ENCODE peak calls at places on chromosomes 7 and 10, in ten cellular contexts. X is upper lobe of right lung; I is prostate gland; C is cardiac muscle cell; W is fibroblast of pulmonary artery; V is CD8-positive, alpha-beta T cell; N is suprapubic skin; Y is uterus; E is RWPE2; J is PC-9. O is an unnamed sample.

GRCh38 chr7:121530251-121531174 is 134.4 kb upstream of the FAM3C start:
- DNase-seq in Y (no peak), I (no peak), W (peak), V (peak), C (peak), J (peak), X (no peak), E (peak), N (no peak), O (peak)

GRCh38 chr10:79182763-79183467 is 114.1 kb downstream of the ZMIZ1 start:
- DNase-seq in W (no peak), I (no peak), N (no peak), E (no peak), C (no peak), J (no peak), Y (peak), X (no peak), V (no peak), O (no peak)

GRCh38 chr7:101121996-101122932 is 4.6 kb upstream of the SERPINE1 start:
- DNase-seq in W (peak), C (peak), V (no peak), X (peak), I (no peak), E (peak), N (peak), Y (peak), J (peak), O (peak)

GRCh38 chr10:7908541-7909210 is 90.4 kb downstream of the TAF3 start:
- DNase-seq in Y (no peak), E (no peak), W (no peak), C (no peak), X (no peak), V (no peak), N (no peak), I (no peak), J (no peak), O (no peak)

GRCh38 chr7:47803029-47803428 is 145.2 kb downstream of the PKD1L1 start:
- DNase-seq in J (no peak), Y (no peak), V (no peak), E (no peak), I (no peak), C (no peak), W (no peak), X (no peak), N (no peak), O (no peak)

GRCh38 chr10:71837085-71837827 is 13.8 kb downstream of the PSAP start:
- DNase-seq in X (no peak), E (no peak), I (no peak), C (no peak), V (no peak), J (peak), Y (no peak), W (peak), N (no peak), O (no peak)

GRCh38 chr10:73997479-73997805 is 474 bp upstream of the VCL start:
- DNase-seq in Y (no peak), W (no peak), E (no peak), I (no peak), J (no peak), X (no peak), N (no peak), V (no peak), C (no peak), O (no peak)

GRCh38 chr10:31836569-31837406 is 91.8 kb downstream of the ARHGAP12 start:
- DNase-seq in V (no peak), Y (no peak), X (no peak), W (peak), C (peak), I (no peak), E (no peak), N (no peak), J (no peak), O (peak)

GRCh38 chr10:83075395-83076072 is 1063.8 kb upstream of the GHITM start:
- DNase-seq in W (peak), Y (no peak), C (peak), J (no peak), V (no peak), N (no peak), X (no peak), E (no peak), I (no peak), O (peak)

DNA sequence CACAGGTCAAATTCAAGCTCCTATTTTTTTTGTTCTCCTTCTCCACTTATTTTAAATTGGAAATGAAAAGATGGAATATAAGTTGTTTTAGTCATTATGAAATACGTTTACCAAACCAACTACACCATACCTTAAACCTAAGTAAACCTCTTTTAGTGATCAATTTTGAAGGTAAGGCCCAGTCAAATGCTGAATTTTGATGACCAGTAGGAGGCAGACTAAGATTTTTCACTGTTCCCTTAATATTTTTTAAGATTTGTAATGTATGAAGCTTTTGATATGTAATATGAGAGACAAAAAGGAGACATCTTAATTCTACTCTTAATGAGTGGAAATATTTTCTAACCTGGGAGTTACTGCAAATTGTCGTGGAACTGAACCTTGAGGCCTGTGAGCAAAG is 311.6 kb downstream of the EXOC4 start:
- DNase-seq in E (no peak), I (no peak), W (no peak), Y (no peak), C (no peak), X (no peak), N (no peak), J (no peak), V (no peak), O (no peak)
- TF ChIP-seq CTCF in E (no peak), I (no peak), W (peak), Y (no peak), C (peak), X (no peak), N (no peak), J (peak), V (no peak), O (no peak)

GRCh38 chr7:149714910-149715471 is 58.4 kb downstream of the ZNF467 start:
- DNase-seq in J (no peak), V (peak), I (peak), X (peak), E (peak), Y (no peak), C (peak), W (no peak), N (peak), O (no peak)

GRCh38 chr7:149713061-149713730 is 60.2 kb downstream of the ZNF467 start:
- DNase-seq in N (no peak), C (no peak), Y (no peak), W (no peak), V (no peak), X (peak), J (no peak), E (peak), I (no peak), O (no peak)

GRCh38 chr7:149714081-149714909 is 59.1 kb downstream of the ZNF467 start:
- DNase-seq in V (peak), X (peak), W (peak), J (peak), I (peak), Y (peak), E (peak), C (peak), N (peak), O (peak)

GRCh38 chr7:149715476-149715875 is 57.9 kb downstream of the ZNF467 start:
- DNase-seq in C (no peak), W (no peak), Y (no peak), J (no peak), X (peak), E (peak), V (no peak), N (no peak), I (no peak), O (no peak)

DNA sequence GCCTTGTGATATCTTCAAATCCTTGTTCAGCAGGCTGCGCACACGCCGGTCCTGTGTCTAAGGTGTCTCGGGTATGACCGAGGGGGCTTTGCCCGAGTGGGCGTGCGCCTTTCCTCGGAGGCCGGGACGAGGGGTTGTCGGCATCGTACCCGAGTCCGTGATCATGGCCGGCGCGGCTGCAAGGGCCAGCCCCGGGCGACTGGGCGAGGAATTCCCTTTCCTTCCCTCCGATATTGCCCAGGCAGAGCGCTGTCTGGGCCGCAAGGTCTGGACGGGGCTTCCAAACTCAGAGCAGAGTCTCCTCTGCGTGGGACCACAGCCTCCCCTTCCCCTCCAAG is 59.7 kb downstream of the ZNF467 start:
- DNase-seq in W (no peak), J (no peak), V (no peak), X (peak), E (peak), N (no peak), Y (no peak), I (no peak), C (no peak), O (no peak)
- H3K4me3 ChIP-seq in W (no peak), J (no peak), V (peak), X (peak), E (no peak), N (peak), Y (peak), I (peak), C (no peak), O (peak)

GRCh38 chr10:118827466-118828155 is 72.8 kb upstream of the CACUL1 start:
- DNase-seq in I (no peak), W (no peak), E (no peak), V (no peak), X (no peak), Y (no peak), J (no peak), C (no peak), N (no peak), O (no peak)
- TF ChIP-seq CTCF in I (no peak), W (peak), E (peak), V (no peak), X (no peak), Y (no peak), J (peak), C (peak), N (no peak), O (peak)

GRCh38 chr7:96040250-96040772 is 268.0 kb downstream of the DYNC1I1 start:
- DNase-seq in E (no peak), W (no peak), Y (no peak), N (no peak), C (no peak), I (no peak), V (no peak), J (no peak), X (no peak), O (no peak)
- H3K4me3 ChIP-seq in E (no peak), W (no peak), Y (no peak), N (no peak), C (no peak), I (no peak), V (no peak), J (no peak), X (no peak), O (no peak)

GRCh38 chr7:24496031-24496430 is 77.2 kb upstream of the PALS2 start:
- DNase-seq in V (no peak), W (no peak), N (no peak), Y (no peak), E (no peak), J (no peak), C (no peak), X (no peak), I (no peak), O (no peak)

GRCh38 chr7:24498439-24498838 is 74.8 kb upstream of the PALS2 start:
- DNase-seq in W (no peak), N (no peak), I (no peak), V (no peak), C (no peak), Y (no peak), E (no peak), X (no peak), J (no peak), O (no peak)

GRCh38 chr7:24492576-24492975 is 80.7 kb upstream of the PALS2 start:
- DNase-seq in V (no peak), E (no peak), J (no peak), I (no peak), Y (no peak), N (no peak), W (no peak), C (no peak), X (no peak), O (no peak)

GRCh38 chr7:24500599-24501451 is 72.4 kb upstream of the PALS2 start:
- DNase-seq in X (no peak), N (no peak), E (no peak), Y (no peak), V (no peak), I (no peak), W (no peak), C (no peak), J (no peak), O (no peak)

GRCh38 chr7:24494832-24495231 is 78.4 kb upstream of the PALS2 start:
- DNase-seq in Y (no peak), I (no peak), V (no peak), C (no peak), J (no peak), E (no peak), N (no peak), X (no peak), W (no peak), O (no peak)
- TF ChIP-seq CTCF in Y (no peak), I (no peak), V (no peak), C (no peak), J (no peak), E (no peak), N (no peak), X (no peak), W (no peak), O (no peak)

GRCh38 chr10:50992356-50992866 is 81.9 kb upstream of the PRKG1 start:
- DNase-seq in V (no peak), J (no peak), N (no peak), Y (no peak), I (no peak), E (no peak), W (peak), C (peak), X (no peak), O (no peak)

GRCh38 chr10:50990568-50991495 is 83.5 kb upstream of the PRKG1 start:
- DNase-seq in J (peak), E (no peak), Y (peak), N (no peak), I (no peak), X (peak), C (peak), W (peak), V (no peak), O (peak)

GRCh38 chr10:50987934-50988333 is 86.4 kb upstream of the PRKG1 start:
- DNase-seq in Y (no peak), V (no peak), E (no peak), J (no peak), W (no peak), X (no peak), I (no peak), N (no peak), C (no peak), O (no peak)

GRCh38 chr10:50991496-50992355 is 82.6 kb upstream of the PRKG1 start:
- DNase-seq in E (no peak), I (peak), J (no peak), N (no peak), W (peak), C (peak), X (peak), V (no peak), Y (peak), O (no peak)

DNA sequence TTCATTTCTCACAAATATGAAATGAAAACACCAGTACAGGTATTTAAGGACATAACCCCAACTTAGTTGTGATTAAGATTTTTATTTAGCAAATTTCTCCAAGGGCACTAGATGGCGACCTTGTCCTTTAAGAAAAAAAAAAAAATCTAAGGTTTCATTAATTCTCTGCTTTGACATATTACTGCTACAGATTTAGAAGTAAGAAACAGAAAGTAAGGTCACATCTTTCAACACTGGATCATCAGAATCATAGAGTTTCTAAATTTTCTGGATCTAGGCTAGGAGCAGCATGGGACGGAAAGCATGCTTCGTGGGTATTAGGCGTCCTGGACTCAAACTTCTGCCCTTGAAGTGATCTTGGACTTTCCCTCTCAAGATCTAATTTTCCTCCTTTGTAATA is 85.5 kb upstream of the PRKG1 start:
- DNase-seq in Y (no peak), C (peak), J (no peak), X (no peak), E (no peak), V (no peak), W (peak), N (no peak), I (no peak), O (no peak)
- H3K4me3 ChIP-seq in Y (no peak), C (no peak), J (no peak), X (peak), E (no peak), V (no peak), W (peak), N (no peak), I (no peak), O (no peak)

DNA sequence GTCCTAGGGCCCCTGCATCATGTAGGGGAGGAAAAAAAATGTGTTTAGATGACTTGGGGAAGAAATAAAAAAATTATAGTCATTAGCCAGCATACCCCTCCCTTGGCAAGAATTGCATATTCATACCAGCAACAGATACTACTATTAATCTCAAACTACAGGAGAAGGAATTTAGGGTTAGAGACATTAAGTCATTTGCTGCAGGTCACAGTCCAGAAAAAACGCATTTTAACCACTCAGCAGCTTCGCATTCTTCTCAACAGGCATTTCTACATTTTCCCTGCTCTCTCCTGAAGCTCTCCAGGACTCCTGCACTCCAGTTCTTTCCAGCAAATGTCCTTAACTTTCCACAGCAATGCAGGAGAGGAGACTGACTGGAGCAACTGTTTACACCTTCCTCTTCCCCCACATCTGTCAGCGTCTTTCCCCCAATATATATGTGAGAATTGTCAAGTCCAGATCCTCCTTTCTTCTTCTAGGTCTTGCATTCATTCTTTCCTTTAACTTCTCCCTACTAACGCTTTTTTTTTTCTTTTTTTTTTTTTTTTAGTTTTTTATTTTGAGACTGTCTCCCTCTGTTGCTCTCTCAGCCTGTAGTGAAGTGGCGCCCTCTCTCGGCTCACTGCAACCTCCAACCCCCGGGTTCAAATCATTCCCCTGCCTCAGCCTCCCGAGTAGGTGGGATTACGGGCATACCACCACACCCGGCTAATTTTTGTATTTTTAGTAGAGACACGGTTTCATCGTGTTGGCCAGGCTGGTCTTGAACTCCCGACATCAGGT is 35.6 kb downstream of the PRPS1L1 start:
- DNase-seq in J (no peak), N (no peak), W (no peak), C (no peak), I (no peak), E (no peak), V (no peak), X (no peak), Y (no peak), O (no peak)
- TF ChIP-seq CTCF in J (peak), N (no peak), W (peak), C (peak), I (no peak), E (peak), V (no peak), X (peak), Y (no peak), O (no peak)

GRCh38 chr7:107661081-107661864 is 645 bp downstream of the SLC26A4 start:
- DNase-seq in J (peak), V (no peak), N (no peak), I (peak), X (peak), W (peak), Y (peak), C (peak), E (peak), O (no peak)
- H3K4me3 ChIP-seq in J (peak), V (peak), N (peak), I (peak), X (peak), W (peak), Y (peak), C (peak), E (peak), O (peak)

GRCh38 chr7:108659867-108660266 is 90.2 kb downstream of the DNAJB9 start:
- DNase-seq in X (no peak), Y (no peak), E (no peak), I (no peak), N (no peak), J (no peak), W (no peak), C (no peak), V (no peak), O (no peak)

GRCh38 chr7:108662783-108663182 is 93.1 kb downstream of the DNAJB9 start:
- DNase-seq in X (no peak), I (no peak), N (no peak), V (no peak), W (no peak), C (no peak), E (no peak), J (no peak), Y (no peak), O (no peak)

DNA sequence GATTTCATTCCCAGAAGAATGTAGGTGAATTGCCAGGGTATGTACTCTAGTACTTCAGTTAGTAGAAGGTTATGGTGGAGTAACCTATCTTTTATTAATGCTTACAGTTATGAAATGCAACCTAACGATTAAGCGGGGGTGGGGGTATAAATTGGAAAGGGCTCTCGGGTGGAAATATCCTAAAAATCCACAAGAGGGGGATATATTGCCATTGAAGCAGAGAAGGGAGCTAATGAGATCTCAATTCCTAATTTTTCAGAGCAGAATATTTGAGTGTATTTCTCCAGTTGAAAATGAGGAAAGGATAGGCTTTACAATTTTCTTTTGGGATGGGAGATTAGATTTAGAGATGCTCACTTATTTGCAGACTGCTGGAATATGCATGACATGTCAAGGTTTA is 90.8 kb downstream of the DNAJB9 start:
- DNase-seq in X (no peak), Y (no peak), I (no peak), N (no peak), E (no peak), V (no peak), W (peak), C (peak), J (no peak), O (no peak)
- TF ChIP-seq CTCF in X (peak), Y (no peak), I (no peak), N (no peak), E (peak), V (no peak), W (peak), C (peak), J (peak), O (peak)

GRCh38 chr7:127690806-127691205 is 38.8 kb downstream of the SND1 start:
- DNase-seq in N (no peak), C (no peak), V (no peak), Y (no peak), X (no peak), E (no peak), W (no peak), J (no peak), I (no peak), O (no peak)

GRCh38 chr7:127692200-127692599 is 40.2 kb downstream of the SND1 start:
- DNase-seq in C (no peak), E (no peak), X (no peak), N (no peak), Y (no peak), J (no peak), V (no peak), W (no peak), I (no peak), O (no peak)

GRCh38 chr7:127689194-127689772 is 37.3 kb downstream of the SND1 start:
- DNase-seq in X (no peak), Y (no peak), J (no peak), N (no peak), V (no peak), C (no peak), W (peak), E (no peak), I (no peak), O (no peak)

GRCh38 chr7:127690337-127690736 is 38.3 kb downstream of the SND1 start:
- DNase-seq in V (no peak), J (no peak), W (no peak), C (no peak), I (no peak), Y (no peak), E (no peak), N (no peak), X (no peak), O (no peak)
- H3K4me3 ChIP-seq in V (no peak), J (no peak), W (no peak), C (no peak), I (no peak), Y (no peak), E (no peak), N (no peak), X (no peak), O (no peak)